ENCODE peak calls at places on chromosomes 7 and 10, in eight cellular contexts. V is IMR-90, C is mammary epithelial cell, Y is HCT116, P is tibial artery, Z is A549, L is AG09309, H is sigmoid colon. Q is an unnamed sample.

GRCh38 chr7:107384025-107384424 is 85.8 kb upstream of the GPR22 start:
- DNase-seq in V (no peak), L (no peak), P (no peak), H (no peak), C (no peak), Y (no peak), Z (no peak), Q (no peak)

GRCh38 chr7:25911738-25912607 is 240.0 kb upstream of the NFE2L3 start:
- DNase-seq in Y (no peak), P (no peak), Z (no peak), L (no peak), V (no peak), C (no peak), H (no peak), Q (no peak)

GRCh38 chr7:123054357-123055133 is 59.0 kb upstream of the TAS2R16 start:
- DNase-seq in Z (no peak), P (no peak), L (no peak), C (peak), Y (peak), V (no peak), H (no peak), Q (no peak)

GRCh38 chr10:119686465-119687191 is 35.4 kb downstream of the BAG3 start:
- DNase-seq in Z (peak), L (peak), V (peak), H (peak), C (peak), Y (peak), P (peak), Q (peak)

GRCh38 chr7:5646846-5647245 is 134.6 kb downstream of the RNF216 start:
- DNase-seq in Z (no peak), H (no peak), Y (no peak), C (peak), V (peak), L (peak), P (no peak), Q (peak)

GRCh38 chr7:41809487-41810257 is 106.8 kb upstream of the INHBA start:
- DNase-seq in V (peak), H (no peak), L (peak), P (no peak), Y (no peak), Z (no peak), C (peak), Q (peak)

GRCh38 chr7:24574365-24574764 is 1.1 kb downstream of the PALS2 start:
- DNase-seq in Y (no peak), Z (no peak), P (no peak), V (peak), H (no peak), C (no peak), L (no peak), Q (peak)

GRCh38 chr7:142104550-142105527 is 6.7 kb upstream of the MGAM2 start:
- DNase-seq in V (no peak), H (no peak), C (peak), P (peak), Y (peak), L (no peak), Z (peak), Q (no peak)

GRCh38 chr7:31126976-31127375 is 74.9 kb downstream of the ADCYAP1R1 start:
- DNase-seq in L (peak), Y (no peak), Z (no peak), V (peak), H (no peak), P (no peak), C (no peak), Q (peak)

GRCh38 chr10:71868192-71868697 is 17.2 kb upstream of the PSAP start:
- DNase-seq in H (peak), V (peak), Z (peak), Y (no peak), C (peak), P (peak), L (no peak), Q (peak)

GRCh38 chr10:68105820-68106219 is 3.5 kb upstream of the MYPN start:
- DNase-seq in L (no peak), Z (no peak), P (no peak), Y (no peak), V (peak), H (no peak), C (peak), Q (peak)

GRCh38 chr7:69439636-69440325 is 158.5 kb upstream of the AUTS2 start:
- DNase-seq in H (no peak), Z (no peak), P (no peak), C (no peak), V (no peak), L (no peak), Y (no peak), Q (no peak)

GRCh38 chr10:56911906-56912480 is 550.9 kb upstream of the ZWINT start:
- DNase-seq in P (no peak), V (no peak), H (no peak), C (no peak), L (no peak), Z (no peak), Y (no peak), Q (no peak)

GRCh38 chr10:116852246-116852645 is 2.9 kb downstream of the ENO4 start:
- DNase-seq in C (no peak), L (no peak), Y (no peak), V (no peak), H (no peak), Z (no peak), P (no peak), Q (no peak)

GRCh38 chr10:78473016-78473415 is 439.4 kb downstream of the RPS24 start:
- DNase-seq in L (no peak), Y (no peak), C (no peak), Z (no peak), V (no peak), P (no peak), H (no peak), Q (no peak)

GRCh38 chr7:137462074-137462715 is 118.7 kb upstream of the PTN start:
- DNase-seq in Z (no peak), Y (no peak), P (no peak), V (peak), C (peak), H (no peak), L (no peak), Q (peak)

GRCh38 chr7:85685901-85686300 is 499.0 kb upstream of the SEMA3D start:
- DNase-seq in Z (no peak), H (no peak), V (no peak), P (no peak), L (no peak), Y (no peak), C (peak), Q (peak)

GRCh38 chr10:22590115-22590514 is 124.3 kb downstream of the PIP4K2A start:
- DNase-seq in P (no peak), Y (no peak), V (peak), H (no peak), C (no peak), Z (no peak), L (no peak), Q (no peak)

GRCh38 chr10:45373003-45373782 is 823 bp upstream of the ALOX5 start:
- DNase-seq in H (no peak), L (no peak), Z (no peak), V (no peak), P (no peak), C (no peak), Y (no peak), Q (no peak)

GRCh38 chr10:110226926-110227641 is 19.7 kb downstream of the MXI1 start:
- DNase-seq in Y (peak), P (peak), Z (peak), L (no peak), C (peak), V (peak), H (peak), Q (no peak)

GRCh38 chr7:47000561-47000960 is 581.4 kb downstream of the TNS3 start:
- DNase-seq in C (no peak), P (no peak), V (no peak), L (no peak), Y (no peak), H (no peak), Z (no peak), Q (no peak)

GRCh38 chr7:4129481-4130122 is 552.5 kb upstream of the FOXK1 start:
- DNase-seq in H (peak), L (no peak), Y (no peak), V (no peak), P (no peak), Z (no peak), C (peak), Q (no peak)

GRCh38 chr10:47207280-47207613 is 92.8 kb upstream of the GDF10 start:
- DNase-seq in L (peak), C (no peak), Z (no peak), H (no peak), V (no peak), Y (no peak), P (no peak), Q (peak)

GRCh38 chr7:92563345-92563744 is 26.8 kb downstream of the FAM133B start:
- DNase-seq in V (no peak), Y (no peak), C (no peak), L (no peak), Z (no peak), H (no peak), P (no peak), Q (peak)

GRCh38 chr10:124657806-124658205 is 86.4 kb downstream of the FAM53B start:
- DNase-seq in C (no peak), Y (no peak), Z (no peak), P (no peak), V (peak), H (no peak), L (peak), Q (no peak)

GRCh38 chr10:68212721-68213352 is 19.1 kb downstream of the ATOH7 start:
- DNase-seq in V (peak), Z (no peak), Y (no peak), C (peak), H (no peak), P (no peak), L (no peak), Q (peak)

GRCh38 chr10:100022403-100022802 is 12.7 kb upstream of the DNMBP start:
- DNase-seq in V (peak), H (no peak), C (no peak), P (no peak), Z (no peak), Y (no peak), L (no peak), Q (no peak)

GRCh38 chr7:106182904-106183303 is 70.8 kb upstream of the SYPL1 start:
- DNase-seq in L (no peak), H (no peak), Z (no peak), C (no peak), V (no peak), Y (no peak), P (no peak), Q (no peak)

GRCh38 chr7:150756858-150757257 is 19.6 kb downstream of the GIMAP5 start:
- DNase-seq in P (no peak), V (no peak), Y (no peak), C (no peak), L (no peak), H (no peak), Z (no peak), Q (peak)
- TF ChIP-seq CTCF in P (peak), V (peak), Y (peak), C (no peak), L (no peak), H (peak), Z (peak), Q (peak)

GRCh38 chr10:97173036-97173435 is 12.7 kb downstream of the SLIT1 start:
- DNase-seq in L (no peak), H (no peak), C (no peak), V (no peak), Z (no peak), Y (no peak), P (no peak), Q (no peak)

GRCh38 chr10:97169063-97169462 is 16.7 kb downstream of the SLIT1 start:
- DNase-seq in P (no peak), C (no peak), V (no peak), L (no peak), Z (no peak), Y (no peak), H (no peak), Q (no peak)

GRCh38 chr10:97168645-97169044 is 17.1 kb downstream of the SLIT1 start:
- DNase-seq in Y (no peak), Z (no peak), P (no peak), L (no peak), V (no peak), C (no peak), H (no peak), Q (no peak)

GRCh38 chr10:97171001-97171400 is 14.8 kb downstream of the SLIT1 start:
- DNase-seq in L (no peak), C (no peak), Y (no peak), H (no peak), Z (no peak), P (no peak), V (no peak), Q (no peak)

DNA sequence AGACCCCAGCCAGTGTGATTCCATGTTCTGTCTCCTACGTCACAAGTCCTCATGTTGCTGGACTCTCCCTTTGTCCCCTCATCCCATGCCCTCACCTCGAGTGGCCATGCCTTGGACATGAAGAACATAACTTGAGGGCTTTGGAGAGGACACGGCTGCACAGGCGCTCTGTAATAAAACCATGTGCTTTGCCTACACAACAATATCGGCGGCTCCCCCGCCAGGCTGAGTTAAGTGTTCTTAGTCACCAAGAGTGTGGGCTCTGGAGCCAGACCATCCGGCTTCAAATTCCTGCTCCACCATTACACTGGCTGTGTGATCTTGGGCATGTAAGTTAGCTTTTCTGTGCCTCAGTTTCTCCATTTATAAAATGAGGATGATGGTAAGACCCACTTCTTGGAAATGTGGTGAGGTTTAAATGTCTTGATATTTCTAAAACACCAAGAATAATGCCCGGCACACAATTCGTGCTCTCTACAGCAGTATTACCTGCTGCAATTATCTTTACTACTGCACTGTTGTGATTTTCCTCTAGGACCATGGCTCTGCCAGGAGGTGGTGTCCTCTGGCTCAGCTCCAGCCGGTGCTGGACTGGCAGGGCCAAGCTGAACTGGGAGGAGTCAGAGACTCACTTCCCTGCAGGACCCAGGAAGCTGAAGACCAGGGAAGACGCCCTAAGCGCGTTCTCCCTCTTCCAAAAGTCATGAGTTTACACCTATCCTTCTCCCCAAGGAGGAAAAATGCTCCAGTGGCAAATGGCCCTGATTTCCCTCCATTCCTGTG is 15.7 kb downstream of the SLIT1 start:
- DNase-seq in H (no peak), C (no peak), P (no peak), L (no peak), V (no peak), Z (peak), Y (no peak), Q (no peak)
- H3K4me3 ChIP-seq in H (no peak), C (no peak), P (no peak), L (no peak), V (no peak), Z (no peak), Y (no peak), Q (no peak)

DNA sequence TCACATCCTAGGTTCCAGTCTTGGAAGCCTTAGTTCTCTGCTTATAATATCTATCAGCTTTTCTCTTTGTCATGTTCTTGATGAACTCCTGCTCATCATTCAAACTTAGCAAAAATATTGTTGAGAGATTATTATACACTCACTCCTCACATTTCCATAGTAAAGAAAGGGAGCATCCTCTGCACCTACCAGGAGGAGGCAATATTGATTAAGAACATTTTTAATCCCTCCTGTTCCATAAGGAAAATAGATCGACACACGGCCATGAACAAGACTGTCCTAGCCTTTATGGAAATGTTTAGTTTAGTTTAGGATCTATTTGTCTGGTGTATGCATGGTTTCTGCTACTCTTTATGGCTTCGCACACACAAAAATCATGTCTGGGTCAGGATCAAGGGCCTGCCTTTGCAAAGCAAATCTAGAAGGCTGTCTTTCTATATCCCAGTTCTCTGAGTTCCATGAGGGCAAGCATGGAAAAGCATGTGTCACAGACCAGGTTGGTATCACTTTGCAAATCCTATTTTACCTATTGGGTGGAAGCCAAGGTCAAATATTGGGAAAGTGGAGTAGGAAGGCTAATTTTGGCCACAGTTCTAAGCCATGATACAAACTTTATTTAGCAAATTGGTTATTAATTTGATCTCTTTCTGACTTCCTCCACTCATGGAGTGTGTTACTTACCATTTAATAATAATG is 164.4 kb downstream of the MDFIC start:
- DNase-seq in C (no peak), Z (no peak), V (no peak), H (no peak), L (no peak), P (no peak), Y (no peak), Q (no peak)
- TF ChIP-seq CTCF in C (no peak), Z (peak), V (no peak), H (no peak), L (peak), P (no peak), Y (peak), Q (no peak)

GRCh38 chr7:155371884-155372781 is 74.5 kb downstream of the INSIG1 start:
- DNase-seq in Z (peak), L (no peak), H (no peak), Y (no peak), C (peak), P (no peak), V (no peak), Q (no peak)

GRCh38 chr7:155373359-155374273 is 75.9 kb downstream of the INSIG1 start:
- DNase-seq in Z (no peak), H (no peak), V (peak), Y (no peak), L (no peak), P (no peak), C (no peak), Q (peak)

GRCh38 chr7:155375337-155376277 is 77.9 kb downstream of the INSIG1 start:
- DNase-seq in L (no peak), H (no peak), V (no peak), C (no peak), P (no peak), Z (no peak), Y (no peak), Q (peak)

GRCh38 chr7:155372782-155373358 is 75.2 kb downstream of the INSIG1 start:
- DNase-seq in H (no peak), Z (no peak), Y (no peak), C (no peak), P (no peak), V (no peak), L (no peak), Q (no peak)

GRCh38 chr7:155374276-155375252 is 76.9 kb downstream of the INSIG1 start:
- DNase-seq in Z (no peak), H (no peak), P (no peak), C (no peak), Y (no peak), L (no peak), V (no peak), Q (no peak)
- H3K4me3 ChIP-seq in Z (no peak), H (peak), P (peak), C (no peak), Y (no peak), L (no peak), V (no peak), Q (no peak)

GRCh38 chr10:103241262-103242011 is 4.2 kb upstream of the RPEL1 start:
- DNase-seq in Y (peak), L (no peak), V (peak), H (no peak), P (peak), C (peak), Z (peak), Q (peak)

GRCh38 chr10:103244663-103245271 is 920 bp upstream of the RPEL1 start:
- DNase-seq in Z (peak), Y (peak), V (peak), C (peak), P (peak), H (peak), L (no peak), Q (peak)

DNA sequence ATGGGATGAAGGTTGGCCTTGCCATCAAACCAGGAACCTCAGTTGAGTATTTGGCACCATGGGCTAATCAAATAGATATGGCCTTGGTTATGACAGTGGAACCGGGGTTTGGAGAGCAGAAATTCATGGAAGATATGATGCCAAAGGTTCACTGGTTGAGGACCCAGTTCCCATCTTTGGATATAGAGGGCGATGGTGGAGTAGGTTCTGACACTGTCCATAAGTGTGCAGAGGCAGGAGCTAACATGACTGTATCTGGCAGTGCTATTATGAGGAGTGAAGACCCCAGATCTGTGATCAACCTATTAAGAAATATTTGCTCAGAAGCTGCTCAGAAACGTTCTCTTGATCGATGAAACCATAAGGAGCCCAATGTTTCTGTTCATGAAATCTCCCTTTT is 641 bp downstream of the RPEL1 start:
- DNase-seq in V (no peak), Z (no peak), L (no peak), C (no peak), H (no peak), P (no peak), Y (no peak), Q (no peak)
- TF ChIP-seq CTCF in V (no peak), Z (peak), L (peak), C (peak), H (no peak), P (no peak), Y (no peak), Q (peak)

GRCh38 chr10:97708976-97709745 is 4.4 kb upstream of the MARVELD1 start:
- DNase-seq in Z (peak), V (peak), P (peak), Y (no peak), C (no peak), L (peak), H (peak), Q (peak)
- H3K4me3 ChIP-seq in Z (no peak), V (no peak), P (no peak), Y (no peak), C (no peak), L (no peak), H (no peak), Q (no peak)

Q was measured in fibroblast of pulmonary artery.